ENCODE peak calls at places on chromosomes 12 and 14, in five cellular contexts. B, K, J, V and O are unnamed samples.

GRCh38 chr12:77032406-77032805 is 33.0 kb downstream of the E2F7 start:
- DNase-seq in B (peak), K (peak), J (no peak), V (no peak), O (no peak)

GRCh38 chr12:94762259-94762942 is 112.0 kb upstream of the TMCC3 start:
- DNase-seq in B (no peak), K (no peak), J (no peak), V (no peak), O (no peak)

GRCh38 chr14:99158150-99158549 is 113.8 kb downstream of the BCL11B start:
- DNase-seq in B (no peak), K (no peak), J (peak), V (no peak), O (no peak)

GRCh38 chr14:87935895-87936294 is 57.1 kb downstream of the GALC start:
- DNase-seq in B (no peak), K (no peak), J (no peak), V (no peak), O (no peak)

GRCh38 chr14:92719421-92719820 is 29.0 kb downstream of the LGMN start:
- DNase-seq in B (peak), K (no peak), J (no peak), V (no peak), O (no peak)

GRCh38 chr12:81809113-81809777 is 50.1 kb upstream of the PPFIA2 start:
- DNase-seq in B (no peak), K (no peak), J (no peak), V (no peak), O (no peak)

GRCh38 chr14:26984318-26985177 is 386.7 kb upstream of the NOVA1 start:
- DNase-seq in B (peak), K (peak), J (peak), V (peak), O (no peak)

GRCh38 chr14:55077691-55078151 is 26.3 kb downstream of the MAPK1IP1L start:
- DNase-seq in B (peak), K (peak), J (peak), V (no peak), O (no peak)

GRCh38 chr12:112905451-112906089 is 1.2 kb upstream of the OAS1 start:
- DNase-seq in B (no peak), K (peak), J (no peak), V (no peak), O (no peak)

GRCh38 chr12:106773286-106773685 is 1.2 kb upstream of the RIC8B start:
- DNase-seq in B (no peak), K (no peak), J (no peak), V (no peak), O (no peak)

GRCh38 chr12:120978296-120979219 is at the start of gene HNF1A:
- DNase-seq in B (no peak), K (no peak), J (no peak), V (no peak), O (no peak)

GRCh38 chr12:7959278-7960063 is 23.5 kb upstream of the SLC2A3 start:
- DNase-seq in B (no peak), K (peak), J (peak), V (peak), O (peak)

GRCh38 chr14:81613341-81614045 is 79.8 kb upstream of the SEL1L start:
- DNase-seq in B (no peak), K (no peak), J (no peak), V (no peak), O (no peak)

GRCh38 chr14:59463773-59464650 is 1.2 kb downstream of the GPR135 start:
- DNase-seq in B (no peak), K (no peak), J (no peak), V (no peak), O (no peak)

GRCh38 chr12:48189331-48190125 is 6.1 kb downstream of the CCDC184 start:
- DNase-seq in B (peak), K (peak), J (peak), V (peak), O (peak)

GRCh38 chr12:52534482-52534881 is 14.3 kb upstream of the KRT5 start:
- DNase-seq in B (no peak), K (no peak), J (no peak), V (no peak), O (no peak)

GRCh38 chr14:59060841-59061240 is 127.6 kb upstream of the DAAM1 start:
- DNase-seq in B (no peak), K (no peak), J (no peak), V (no peak), O (no peak)

GRCh38 chr14:94682736-94683135 is 70.5 kb downstream of the SERPINA3 start:
- DNase-seq in B (no peak), K (no peak), J (no peak), V (no peak), O (no peak)

GRCh38 chr12:2613674-2614073 is 181.1 kb upstream of the FKBP4 start:
- DNase-seq in B (peak), K (peak), J (no peak), V (no peak), O (no peak)

GRCh38 chr12:77645966-77646598 is 184.6 kb upstream of the NAV3 start:
- DNase-seq in B (no peak), K (no peak), J (no peak), V (no peak), O (no peak)

GRCh38 chr12:89829434-89829975 is 120.9 kb upstream of the ATP2B1 start:
- DNase-seq in B (no peak), K (no peak), J (no peak), V (no peak), O (no peak)

GRCh38 chr14:77044776-77045569 is 16.5 kb upstream of the IRF2BPL start:
- DNase-seq in B (no peak), K (peak), J (no peak), V (no peak), O (no peak)

GRCh38 chr14:33707751-33708150 is 243.1 kb downstream of the EGLN3 start:
- DNase-seq in B (no peak), K (no peak), J (no peak), V (no peak), O (no peak)

GRCh38 chr12:90611048-90611447 is 343.9 kb downstream of the CCER1 start:
- DNase-seq in B (no peak), K (no peak), J (no peak), V (no peak), O (no peak)

GRCh38 chr12:46154221-46154975 is 114.4 kb downstream of the SLC38A1 start:
- DNase-seq in B (peak), K (peak), J (no peak), V (peak), O (no peak)

GRCh38 chr12:29739279-29739991 is 44.3 kb downstream of the TMTC1 start:
- DNase-seq in B (peak), K (no peak), J (no peak), V (no peak), O (no peak)

GRCh38 chr12:84697141-84697540 is 215.5 kb downstream of the SLC6A15 start:
- DNase-seq in B (no peak), K (no peak), J (no peak), V (no peak), O (no peak)

GRCh38 chr12:98618952-98619351 is 25.5 kb downstream of the SLC25A3 start:
- DNase-seq in B (peak), K (no peak), J (no peak), V (no peak), O (no peak)

GRCh38 chr12:96210376-96211055 is 16.3 kb downstream of the ELK3 start:
- DNase-seq in B (no peak), K (no peak), J (no peak), V (no peak), O (peak)

GRCh38 chr12:1592444-1593231 is 1.7 kb downstream of the FBXL14 start:
- DNase-seq in B (peak), K (peak), J (peak), V (peak), O (peak)

GRCh38 chr12:55707841-55708694 is at the start of gene ITGA7:
- DNase-seq in B (no peak), K (peak), J (peak), V (peak), O (peak)

GRCh38 chr12:58566599-58566998 is 353.7 kb downstream of the LRIG3 start:
- DNase-seq in B (peak), K (no peak), J (no peak), V (no peak), O (no peak)

GRCh38 chr12:57018906-57019305 is 2.6 kb upstream of the TAC3 start:
- DNase-seq in B (no peak), K (no peak), J (no peak), V (no peak), O (no peak)

GRCh38 chr12:106078358-106079025 is 60.3 kb downstream of the NUAK1 start:
- DNase-seq in B (peak), K (peak), J (no peak), V (no peak), O (no peak)

GRCh38 chr14:65850429-65851145 is 438.1 kb downstream of the FUT8 start:
- DNase-seq in B (no peak), K (no peak), J (no peak), V (no peak), O (peak)

GRCh38 chr12:47377414-47378221 is 297.9 kb upstream of the AMIGO2 start:
- DNase-seq in B (peak), K (peak), J (peak), V (peak), O (no peak)

GRCh38 chr12:5715076-5715475 is 230.0 kb downstream of the ANO2 start:
- DNase-seq in B (no peak), K (no peak), J (no peak), V (no peak), O (no peak)

DNA sequence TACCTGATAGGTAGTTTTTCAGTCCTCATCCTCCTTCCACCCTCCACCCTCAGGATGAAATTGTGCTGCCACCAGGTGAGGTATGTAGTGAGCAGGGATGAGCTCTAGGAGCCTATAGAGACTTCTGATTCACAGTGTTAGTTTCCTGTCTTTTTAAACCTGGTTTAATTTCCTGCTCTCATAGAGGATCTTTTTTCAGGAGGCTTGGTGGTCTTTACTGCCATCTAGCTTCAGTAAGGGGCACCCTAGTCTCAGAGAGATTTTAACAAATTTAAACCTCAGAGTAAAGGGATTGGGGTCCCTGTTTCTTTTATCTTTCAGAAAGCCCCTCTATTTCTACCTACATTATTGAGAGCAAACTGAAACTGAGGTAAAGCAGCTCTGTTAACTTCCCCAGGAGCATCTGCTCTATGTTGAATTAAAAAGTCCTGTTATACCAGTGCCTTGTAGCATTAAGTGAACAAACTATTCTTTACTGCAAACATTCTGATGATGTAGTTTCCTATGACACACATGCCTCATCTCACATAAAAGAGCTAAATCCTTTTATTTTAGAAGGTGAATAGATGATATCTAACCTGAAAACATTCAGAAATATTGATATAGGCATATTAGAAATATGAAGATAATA is 172.2 kb upstream of the DDHD1 start:
- DNase-seq in B (peak), K (no peak), J (no peak), V (peak), O (no peak)
- TF ChIP-seq CTCF in B (peak), K (peak), J (no peak), V (peak), O (no peak)

GRCh38 chr14:103694572-103695026 is 20.7 kb downstream of the XRCC3 start:
- DNase-seq in B (no peak), K (no peak), J (no peak), V (no peak), O (no peak)
- H3K27ac ChIP-seq in B (no peak), K (peak), J (no peak), V (no peak), O (no peak)

DNA sequence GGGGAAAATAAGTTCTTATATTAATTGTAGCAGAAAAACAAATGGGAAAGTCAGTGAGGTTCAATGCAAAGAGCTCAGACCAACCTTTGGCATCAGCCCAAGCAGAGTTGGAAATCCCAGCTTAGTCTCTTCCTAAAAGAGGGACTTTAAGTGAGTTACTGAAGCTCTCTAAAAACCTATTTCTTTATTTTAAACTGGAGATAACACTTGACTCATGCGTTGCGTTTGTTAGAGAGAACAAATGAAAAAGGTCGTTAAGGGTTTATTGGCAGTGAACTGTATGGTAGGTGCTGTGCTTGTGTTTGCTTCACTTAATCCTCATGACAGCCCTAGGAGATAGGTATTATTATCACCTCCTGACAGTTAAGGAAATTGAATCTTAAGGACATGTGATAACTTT is 396.5 kb downstream of the RAD51B start:
- DNase-seq in B (no peak), K (no peak), J (no peak), V (no peak), O (no peak)
- TF ChIP-seq CTCF in B (no peak), K (no peak), J (no peak), V (no peak), O (no peak)

GRCh38 chr12:32822344-32822743 is 66.6 kb upstream of the YARS2 start:
- DNase-seq in B (no peak), K (no peak), J (no peak), V (no peak), O (no peak)
- H3K27ac ChIP-seq in B (no peak), K (no peak), J (no peak), V (peak), O (no peak)

DNA sequence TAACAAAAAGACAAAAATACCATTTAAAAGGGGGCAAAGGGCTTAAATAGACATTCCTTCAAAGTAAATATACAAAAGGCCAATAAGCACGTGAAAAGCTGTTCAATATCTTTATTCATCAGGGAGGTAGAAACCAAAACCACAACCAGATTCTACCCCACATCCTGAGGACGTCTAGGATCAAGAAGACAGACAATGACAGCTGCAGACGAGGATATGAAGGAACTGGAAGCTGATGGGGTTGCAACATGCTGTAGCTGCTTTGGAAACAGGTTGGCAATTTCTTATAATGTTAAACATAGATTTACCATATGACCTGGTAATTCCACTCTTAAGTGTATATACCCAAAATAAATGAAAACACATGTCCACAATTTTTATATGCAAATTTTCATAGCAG is 85.1 kb upstream of the C14orf180 start:
- DNase-seq in B (no peak), K (no peak), J (no peak), V (no peak), O (no peak)
- TF ChIP-seq CTCF in B (no peak), K (no peak), J (no peak), V (no peak), O (no peak)

DNA sequence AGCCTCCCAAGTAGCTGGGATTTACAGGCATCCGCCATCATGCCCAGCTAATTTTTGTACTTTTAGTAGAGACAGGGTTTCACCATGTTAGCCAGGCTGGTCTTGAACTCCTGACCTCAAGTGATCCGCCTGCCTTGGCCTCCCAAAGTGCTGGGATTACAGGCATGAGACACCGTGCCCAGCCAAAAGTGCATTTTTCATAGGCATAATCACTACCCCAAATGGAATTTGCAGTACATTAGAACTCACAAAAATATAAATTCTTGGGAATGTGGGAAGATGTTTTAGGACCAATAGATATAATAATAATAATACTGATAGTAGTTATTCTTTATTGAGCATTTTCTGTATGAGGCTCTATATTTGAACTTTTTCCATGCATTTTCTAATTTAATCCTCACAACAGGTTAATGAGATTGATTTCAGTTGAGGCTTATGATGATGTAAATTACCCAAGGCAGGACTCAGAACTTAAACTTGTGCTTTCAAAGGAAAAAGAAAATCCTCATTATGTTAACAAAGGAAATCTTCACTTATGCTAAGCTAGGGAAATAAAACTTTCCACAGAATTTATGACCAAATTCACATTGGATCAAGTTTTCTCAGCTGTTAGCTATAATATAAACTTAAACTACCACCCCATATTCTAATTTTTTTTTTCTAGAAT is 121.6 kb downstream of the SRGAP1 start:
- DNase-seq in B (peak), K (no peak), J (no peak), V (no peak), O (no peak)
- H3K27ac ChIP-seq in B (no peak), K (no peak), J (no peak), V (no peak), O (no peak)